ENCODE peak calls at places on chromosomes 16 and 17, in seven cellular contexts. One of them, this sample, is unnamed.

GRCh38 chr17:50364715-50365114 is 8.3 kb downstream of the MRPL27 start:
- DNase-seq in pancreas: no peak
- DNase-seq in AG09319: no peak
- DNase-seq in ovary: no peak
- DNase-seq in GM06990: no peak
- DNase-seq in neural progenitor cell: peak
- DNase-seq in astrocyte of the cerebellum: no peak
- DNase-seq in this sample: no peak

GRCh38 chr16:85448557-85449194 is 164.4 kb upstream of the GSE1 start:
- DNase-seq in GM06990: peak
- DNase-seq in ovary: no peak
- DNase-seq in pancreas: peak
- DNase-seq in astrocyte of the cerebellum: no peak
- DNase-seq in neural progenitor cell: no peak
- DNase-seq in AG09319: no peak
- DNase-seq in this sample: peak

GRCh38 chr16:13120557-13120956 is 219.2 kb downstream of the SHISA9 start:
- DNase-seq in GM06990: no peak
- DNase-seq in neural progenitor cell: peak
- DNase-seq in pancreas: no peak
- DNase-seq in AG09319: no peak
- DNase-seq in astrocyte of the cerebellum: no peak
- DNase-seq in ovary: no peak
- DNase-seq in this sample: no peak

GRCh38 chr17:44345497-44346026 is 460 bp downstream of the GRN start:
- DNase-seq in AG09319: no peak
- DNase-seq in ovary: peak
- DNase-seq in neural progenitor cell: peak
- DNase-seq in GM06990: peak
- DNase-seq in pancreas: no peak
- DNase-seq in astrocyte of the cerebellum: peak
- DNase-seq in this sample: no peak

GRCh38 chr16:66695474-66695934 is 1.0 kb downstream of the CMTM4 start:
- DNase-seq in ovary: no peak
- DNase-seq in neural progenitor cell: no peak
- DNase-seq in AG09319: no peak
- DNase-seq in pancreas: no peak
- DNase-seq in astrocyte of the cerebellum: no peak
- DNase-seq in GM06990: peak
- DNase-seq in this sample: no peak

GRCh38 chr17:27339836-27340550 is 46.1 kb downstream of the WSB1 start:
- DNase-seq in neural progenitor cell: no peak
- DNase-seq in pancreas: no peak
- DNase-seq in astrocyte of the cerebellum: no peak
- DNase-seq in ovary: no peak
- DNase-seq in AG09319: no peak
- DNase-seq in GM06990: peak
- DNase-seq in this sample: no peak

GRCh38 chr16:26795184-26795583 is 271.5 kb upstream of the C16orf82 start:
- DNase-seq in neural progenitor cell: peak
- DNase-seq in pancreas: no peak
- DNase-seq in AG09319: no peak
- DNase-seq in astrocyte of the cerebellum: no peak
- DNase-seq in GM06990: no peak
- DNase-seq in ovary: no peak
- DNase-seq in this sample: no peak

GRCh38 chr16:71584543-71585317 is 7.8 kb upstream of the TAT start:
- DNase-seq in neural progenitor cell: no peak
- DNase-seq in pancreas: no peak
- DNase-seq in GM06990: no peak
- DNase-seq in astrocyte of the cerebellum: no peak
- DNase-seq in AG09319: no peak
- DNase-seq in ovary: no peak
- DNase-seq in this sample: no peak

GRCh38 chr17:1422907-1423306 is 22.9 kb upstream of the YWHAE start:
- DNase-seq in neural progenitor cell: no peak
- DNase-seq in AG09319: peak
- DNase-seq in ovary: no peak
- DNase-seq in GM06990: no peak
- DNase-seq in astrocyte of the cerebellum: peak
- DNase-seq in pancreas: no peak
- DNase-seq in this sample: no peak

GRCh38 chr16:48409839-48410610 is 24.8 kb upstream of the SIAH1 start:
- DNase-seq in AG09319: peak
- DNase-seq in pancreas: peak
- DNase-seq in astrocyte of the cerebellum: peak
- DNase-seq in neural progenitor cell: no peak
- DNase-seq in ovary: peak
- DNase-seq in GM06990: no peak
- DNase-seq in this sample: no peak

GRCh38 chr17:61495161-61495857 is 43.1 kb downstream of the TBX4 start:
- DNase-seq in AG09319: peak
- DNase-seq in ovary: no peak
- DNase-seq in pancreas: no peak
- DNase-seq in neural progenitor cell: no peak
- DNase-seq in astrocyte of the cerebellum: no peak
- DNase-seq in GM06990: peak
- DNase-seq in this sample: no peak

GRCh38 chr16:81610144-81610842 is 165.7 kb downstream of the CMIP start:
- DNase-seq in ovary: peak
- DNase-seq in GM06990: no peak
- DNase-seq in neural progenitor cell: no peak
- DNase-seq in astrocyte of the cerebellum: no peak
- DNase-seq in pancreas: no peak
- DNase-seq in AG09319: peak
- DNase-seq in this sample: no peak

GRCh38 chr17:27076814-27077213 is 217.1 kb upstream of the WSB1 start:
- DNase-seq in astrocyte of the cerebellum: no peak
- DNase-seq in ovary: no peak
- DNase-seq in GM06990: no peak
- DNase-seq in AG09319: no peak
- DNase-seq in neural progenitor cell: no peak
- DNase-seq in pancreas: no peak
- DNase-seq in this sample: no peak

GRCh38 chr17:32671891-32672290 is 185.1 kb downstream of the CDK5R1 start:
- DNase-seq in ovary: no peak
- DNase-seq in GM06990: no peak
- DNase-seq in pancreas: no peak
- DNase-seq in AG09319: no peak
- DNase-seq in astrocyte of the cerebellum: no peak
- DNase-seq in neural progenitor cell: no peak
- DNase-seq in this sample: no peak

GRCh38 chr16:77834600-77834963 is 46.2 kb downstream of the VAT1L start:
- DNase-seq in neural progenitor cell: no peak
- DNase-seq in astrocyte of the cerebellum: peak
- DNase-seq in pancreas: no peak
- DNase-seq in AG09319: no peak
- DNase-seq in GM06990: no peak
- DNase-seq in ovary: no peak
- DNase-seq in this sample: no peak

GRCh38 chr16:117381-118365 is 20.8 kb downstream of the NPRL3 start:
- DNase-seq in GM06990: no peak
- DNase-seq in ovary: no peak
- DNase-seq in pancreas: peak
- DNase-seq in neural progenitor cell: peak
- DNase-seq in astrocyte of the cerebellum: no peak
- DNase-seq in AG09319: no peak
- DNase-seq in this sample: peak

GRCh38 chr16:19567560-19567959 is 12.1 kb downstream of the VPS35L start:
- DNase-seq in neural progenitor cell: no peak
- DNase-seq in AG09319: no peak
- DNase-seq in pancreas: no peak
- DNase-seq in astrocyte of the cerebellum: no peak
- DNase-seq in GM06990: no peak
- DNase-seq in ovary: no peak
- DNase-seq in this sample: no peak

GRCh38 chr16:85708338-85708737 is 19.6 kb upstream of the GINS2 start:
- DNase-seq in AG09319: no peak
- DNase-seq in GM06990: no peak
- DNase-seq in ovary: no peak
- DNase-seq in neural progenitor cell: no peak
- DNase-seq in pancreas: no peak
- DNase-seq in astrocyte of the cerebellum: no peak
- DNase-seq in this sample: no peak

GRCh38 chr17:48261297-48261880 is 153.8 kb downstream of the SNX11 start:
- DNase-seq in GM06990: no peak
- DNase-seq in pancreas: no peak
- DNase-seq in neural progenitor cell: peak
- DNase-seq in AG09319: no peak
- DNase-seq in ovary: no peak
- DNase-seq in astrocyte of the cerebellum: no peak
- DNase-seq in this sample: no peak

DNA sequence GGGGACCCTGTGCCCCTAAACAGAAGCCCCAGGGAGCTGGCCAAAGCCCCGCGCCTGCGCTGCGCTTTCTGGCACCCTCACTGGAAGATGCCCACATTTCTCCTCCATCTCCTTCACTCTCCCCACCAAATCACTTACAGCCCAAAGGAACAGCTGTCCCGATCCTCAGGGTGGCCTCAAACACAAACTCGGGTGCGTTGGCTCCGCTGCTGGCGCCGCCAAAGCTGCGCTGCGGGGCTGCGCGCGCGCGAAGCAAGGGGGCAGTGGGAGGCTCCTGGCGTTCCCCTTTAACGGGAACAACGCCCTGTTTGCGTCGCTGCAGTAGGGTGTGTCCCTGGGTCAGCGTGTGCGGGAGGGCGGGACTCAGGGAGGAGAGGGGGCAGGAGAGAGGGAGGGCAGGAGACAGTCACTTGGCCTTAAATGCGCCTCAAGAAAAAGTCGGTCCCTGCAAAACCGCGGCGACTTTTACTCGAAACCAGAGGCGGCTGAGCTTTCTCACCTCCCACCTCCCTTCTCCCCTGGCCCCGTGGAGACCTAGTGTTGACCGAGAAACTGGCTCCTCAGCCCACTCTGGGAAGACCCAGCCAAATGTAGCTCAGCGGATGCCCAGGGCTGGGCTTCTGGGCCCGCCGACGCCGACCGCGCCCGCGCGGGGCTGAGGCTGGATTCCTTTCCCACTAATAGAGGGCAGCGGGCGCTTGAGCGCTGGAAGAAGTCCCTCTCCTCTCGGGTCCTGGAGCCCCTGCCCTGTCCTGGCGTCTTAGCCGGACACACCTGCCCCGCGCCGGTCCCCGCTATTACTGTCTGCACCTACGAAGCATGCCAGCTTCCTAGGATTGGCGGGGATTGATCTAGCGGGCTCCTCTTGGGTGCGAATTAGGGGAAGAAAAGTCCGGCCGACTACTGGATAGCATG is 2.6 kb downstream of the PMP22 start:
- DNase-seq in astrocyte of the cerebellum: no peak
- DNase-seq in pancreas: peak
- DNase-seq in ovary: peak
- DNase-seq in AG09319: peak
- DNase-seq in GM06990: peak
- DNase-seq in neural progenitor cell: peak
- DNase-seq in this sample: no peak
- TF ChIP-seq CTCF in astrocyte of the cerebellum: peak
- TF ChIP-seq CTCF in pancreas: no peak
- TF ChIP-seq CTCF in ovary: no peak
- TF ChIP-seq CTCF in AG09319: peak
- TF ChIP-seq CTCF in GM06990: no peak
- TF ChIP-seq CTCF in neural progenitor cell: no peak
- TF ChIP-seq CTCF in this sample: no peak

GRCh38 chr17:17830740-17831207 is 6.0 kb downstream of the SREBF1 start:
- DNase-seq in ovary: no peak
- DNase-seq in astrocyte of the cerebellum: no peak
- DNase-seq in pancreas: no peak
- DNase-seq in AG09319: no peak
- DNase-seq in GM06990: no peak
- DNase-seq in neural progenitor cell: no peak
- DNase-seq in this sample: no peak
- TF ChIP-seq CTCF in ovary: no peak
- TF ChIP-seq CTCF in astrocyte of the cerebellum: no peak
- TF ChIP-seq CTCF in pancreas: no peak
- TF ChIP-seq CTCF in AG09319: no peak
- TF ChIP-seq CTCF in GM06990: no peak
- TF ChIP-seq CTCF in neural progenitor cell: no peak
- TF ChIP-seq CTCF in this sample: no peak

DNA sequence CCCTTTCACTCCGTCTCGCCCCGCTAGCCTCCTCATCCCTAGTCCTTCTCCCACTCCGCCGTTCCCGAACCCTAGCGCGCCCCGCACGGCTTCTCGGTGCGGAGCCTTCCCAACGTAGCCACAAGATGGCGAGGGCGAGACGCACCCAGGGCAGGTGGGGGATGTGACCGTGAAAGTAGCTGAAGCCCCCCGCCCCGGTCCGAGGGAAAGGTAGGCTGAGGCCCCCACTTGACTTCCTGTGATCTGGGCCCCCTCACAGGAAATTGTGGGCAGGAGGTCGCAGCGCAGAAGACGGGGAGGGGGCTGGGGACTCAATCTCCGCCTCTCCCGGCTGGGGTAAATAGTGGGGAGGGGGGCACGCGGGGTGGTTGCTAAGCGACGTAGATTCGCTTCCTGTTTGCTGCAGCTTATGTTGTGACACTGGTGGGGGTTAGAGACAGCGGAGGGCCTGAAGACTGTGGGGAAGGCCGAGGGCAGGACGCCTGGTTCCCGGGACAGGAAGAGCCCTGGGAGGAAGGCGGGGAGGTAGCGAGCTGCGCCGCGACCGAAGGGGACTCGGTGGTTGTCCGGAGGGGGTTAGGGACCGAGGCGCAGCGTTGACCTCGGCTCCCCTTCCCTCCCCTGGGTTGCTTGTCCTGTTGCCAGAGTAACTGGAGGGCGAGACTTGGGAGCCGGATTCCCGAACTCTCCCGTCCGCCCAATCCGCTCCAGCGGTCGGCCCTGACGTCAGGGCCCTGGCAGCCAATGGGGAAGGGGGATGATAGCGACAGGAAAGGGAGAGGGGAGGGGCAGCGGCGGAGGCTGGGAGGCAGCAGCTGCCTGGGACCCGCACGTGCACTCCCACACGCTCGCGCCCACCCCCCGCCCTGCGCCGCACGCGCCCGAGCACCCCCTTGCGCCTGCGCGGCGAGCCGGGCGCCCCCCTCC is 1.1 kb downstream of the KDM6B start:
- DNase-seq in astrocyte of the cerebellum: peak
- DNase-seq in GM06990: peak
- DNase-seq in pancreas: peak
- DNase-seq in ovary: peak
- DNase-seq in AG09319: peak
- DNase-seq in neural progenitor cell: peak
- DNase-seq in this sample: peak
- TF ChIP-seq CTCF in astrocyte of the cerebellum: peak
- TF ChIP-seq CTCF in GM06990: peak
- TF ChIP-seq CTCF in pancreas: peak
- TF ChIP-seq CTCF in ovary: peak
- TF ChIP-seq CTCF in AG09319: peak
- TF ChIP-seq CTCF in neural progenitor cell: peak
- TF ChIP-seq CTCF in this sample: no peak

DNA sequence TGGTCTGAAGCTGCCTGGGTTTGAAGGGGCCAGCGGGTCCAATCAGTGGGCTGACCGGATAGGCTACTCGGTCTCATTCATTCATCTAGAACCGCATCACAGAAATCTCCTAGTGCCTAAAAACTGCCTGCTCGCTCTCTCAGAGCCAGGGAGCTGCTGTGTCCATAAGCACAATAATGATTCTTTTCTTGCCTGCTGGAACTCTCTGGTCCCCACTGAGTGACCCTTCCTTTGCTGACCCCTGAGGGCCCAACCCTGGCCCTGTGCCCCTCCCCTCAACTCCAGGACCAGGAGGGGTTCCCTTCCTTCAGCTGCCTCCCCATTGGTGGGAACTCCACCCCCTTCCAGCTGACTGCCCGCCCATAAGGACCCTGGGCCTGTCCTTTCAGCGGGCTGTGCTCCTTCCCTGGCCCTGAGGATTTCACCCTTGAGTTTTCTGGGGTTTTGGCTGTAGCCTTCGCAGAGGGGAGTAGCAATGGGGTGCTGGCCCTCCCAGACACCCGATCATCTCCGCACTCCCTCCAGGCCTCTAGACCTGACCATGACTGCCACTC is 39.5 kb upstream of the DNAH9 start:
- DNase-seq in pancreas: no peak
- DNase-seq in AG09319: no peak
- DNase-seq in neural progenitor cell: no peak
- DNase-seq in astrocyte of the cerebellum: no peak
- DNase-seq in ovary: no peak
- DNase-seq in GM06990: no peak
- DNase-seq in this sample: no peak
- TF ChIP-seq CTCF in pancreas: no peak
- TF ChIP-seq CTCF in AG09319: no peak
- TF ChIP-seq CTCF in neural progenitor cell: no peak
- TF ChIP-seq CTCF in astrocyte of the cerebellum: no peak
- TF ChIP-seq CTCF in ovary: no peak
- TF ChIP-seq CTCF in GM06990: no peak
- TF ChIP-seq CTCF in this sample: no peak

This sample was measured in activated B cell treated with CpG ODN at 0.5 μM for 24 hours.